ENCODE peak calls at places on chromosomes 2 and 18, in four cellular contexts. D is B cell, Q is HFFc6, K is A549. F is an unnamed sample.
A peak's percentile ranks its signal among the peaks of the same experiment; 100 is the strongest.

GRCh38 chr2:234292205-234292954 is 204.5 kb downstream of the ARL4C start:
- DNase-seq in D (peak; percentile 59), Q (no peak), K (no peak), F (peak; percentile 81)

GRCh38 chr18:62672600-62672999 is 42.7 kb upstream of the PHLPP1 start:
- DNase-seq in D (no peak), Q (no peak), K (no peak), F (no peak)

GRCh38 chr18:45874501-45875184 is 49.2 kb downstream of the SIGLEC15 start:
- DNase-seq in D (peak; percentile 62), Q (no peak), K (no peak), F (peak; percentile 72)

GRCh38 chr2:6637329-6637728 is 228.4 kb downstream of the CMPK2 start:
- DNase-seq in D (no peak), Q (no peak), K (no peak), F (no peak)

GRCh38 chr2:233445152-233445830 is 91.0 kb downstream of the DGKD start:
- DNase-seq in D (no peak), Q (no peak), K (no peak), F (no peak)

GRCh38 chr18:49690307-49690706 is 123.0 kb downstream of the ACAA2 start:
- DNase-seq in D (no peak), Q (peak; percentile 94), K (no peak), F (no peak)

GRCh38 chr2:198283149-198283548 is 478.8 kb downstream of the PLCL1 start:
- DNase-seq in D (no peak), Q (no peak), K (no peak), F (no peak)

GRCh38 chr2:228378696-228379425 is 197.4 kb upstream of the SPHKAP start:
- DNase-seq in D (no peak), Q (no peak), K (no peak), F (no peak)

GRCh38 chr2:42072349-42073118 is 24.7 kb downstream of the PKDCC start:
- DNase-seq in D (no peak), Q (no peak), K (no peak), F (peak; percentile 88)

GRCh38 chr18:35935805-35936204 is 36.7 kb upstream of the RMP24 start:
- DNase-seq in D (no peak), Q (no peak), K (no peak), F (no peak)

GRCh38 chr2:166417669-166418068 is 41.9 kb upstream of the SCN9A start:
- DNase-seq in D (no peak), Q (peak; percentile 46), K (no peak), F (no peak)

GRCh38 chr2:46460241-46460921 is 19.0 kb upstream of the TMEM247 start:
- DNase-seq in D (no peak), Q (no peak), K (no peak), F (no peak)

GRCh38 chr2:186891219-186891621 is 42.2 kb upstream of the ZSWIM2 start:
- DNase-seq in D (no peak), Q (no peak), K (no peak), F (no peak)

GRCh38 chr2:159028776-159029175 is 60.3 kb downstream of the TANC1 start:
- DNase-seq in D (no peak), Q (no peak), K (no peak), F (no peak)

GRCh38 chr18:3452750-3453539 is 3.0 kb downstream of the TGIF1 start:
- DNase-seq in D (no peak), Q (peak; percentile 8), K (no peak), F (no peak)

GRCh38 chr2:232088771-232089170 is 127.3 kb downstream of the DIS3L2 start:
- DNase-seq in D (no peak), Q (no peak), K (no peak), F (no peak)

GRCh38 chr2:174729797-174730529 is 34.3 kb downstream of the CHRNA1 start:
- DNase-seq in D (peak; percentile 25), Q (no peak), K (peak; percentile 43), F (no peak)

GRCh38 chr2:50720695-50721314 is 311.1 kb downstream of the NRXN1 start:
- DNase-seq in D (no peak), Q (no peak), K (no peak), F (no peak)

GRCh38 chr2:31475692-31476091 is 61.1 kb upstream of the XDH start:
- DNase-seq in D (no peak), Q (peak; percentile 90), K (no peak), F (no peak)

GRCh38 chr2:177767768-177768167 is 304.8 kb downstream of the PDE11A start:
- DNase-seq in D (no peak), Q (no peak), K (no peak), F (no peak)

GRCh38 chr2:106882658-106883057 is 3.3 kb downstream of the ST6GAL2 start:
- DNase-seq in D (no peak), Q (no peak), K (peak; percentile 21), F (no peak)

GRCh38 chr2:224816816-224817215 is 100.7 kb upstream of the CCDC195 start:
- DNase-seq in D (no peak), Q (peak; percentile 83), K (peak; percentile 48), F (no peak)

GRCh38 chr18:26821181-26821580 is 44.3 kb downstream of the AQP4 start:
- DNase-seq in D (no peak), Q (no peak), K (no peak), F (no peak)

GRCh38 chr2:183803596-183803995 is 679.4 kb downstream of the NUP35 start:
- DNase-seq in D (no peak), Q (no peak), K (no peak), F (no peak)

GRCh38 chr18:3973191-3973590 is 481.9 kb downstream of the DLGAP1 start:
- DNase-seq in D (no peak), Q (no peak), K (no peak), F (no peak)

DNA sequence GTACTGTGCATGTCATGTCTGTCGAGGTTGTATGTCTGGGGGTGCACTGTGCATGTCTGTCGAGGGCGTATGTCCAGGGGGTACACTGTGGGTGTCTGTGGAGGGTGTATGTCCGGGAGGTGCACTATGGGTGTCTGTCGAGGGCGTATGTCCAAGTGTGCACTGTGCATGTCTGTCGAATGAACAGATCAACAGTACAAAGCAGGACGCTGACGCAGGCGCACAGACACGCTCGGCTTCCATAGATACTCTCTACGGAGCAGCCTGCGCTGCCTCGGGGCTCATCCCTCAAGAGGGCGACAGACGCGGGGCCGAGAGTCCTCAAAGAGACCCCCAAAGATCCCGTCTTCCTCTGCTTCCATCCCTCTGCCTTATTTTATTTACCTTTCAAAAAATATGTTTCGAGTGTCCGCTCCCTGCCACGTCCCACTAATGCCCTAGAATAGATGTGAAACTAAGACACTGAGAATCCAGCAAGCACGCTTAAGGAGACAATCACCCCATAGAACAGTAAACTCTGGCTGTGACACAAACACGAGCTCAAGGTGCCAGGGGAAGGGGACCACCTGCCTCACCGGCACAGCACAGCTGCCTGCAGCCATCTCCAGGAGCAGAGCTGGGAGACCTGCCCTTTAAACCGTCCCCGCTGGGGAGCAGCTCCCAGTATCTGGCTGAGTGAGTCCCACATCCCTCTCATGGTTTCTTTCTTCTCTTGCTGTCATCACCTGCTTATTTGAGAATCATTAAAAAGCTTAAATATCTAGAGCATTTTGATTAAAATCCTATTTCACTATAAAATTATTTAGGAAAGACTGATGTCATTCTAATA is 250.5 kb upstream of the MYT1L start:
- DNase-seq in D (no peak), Q (no peak), K (no peak), F (no peak)
- TF ChIP-seq CTCF in D (no peak), Q (no peak), K (no peak), F (no peak)

GRCh38 chr18:66533693-66534092 is 70.2 kb downstream of the CDH19 start:
- DNase-seq in D (no peak), Q (no peak), K (no peak), F (no peak)
- TF ChIP-seq CTCF in D (no peak), Q (no peak), K (no peak), F (no peak)

GRCh38 chr2:196431957-196432356 is 207.6 kb upstream of the CCDC150 start:
- DNase-seq in D (no peak), Q (no peak), K (peak; percentile 20), F (no peak)
- TF ChIP-seq CTCF in D (no peak), Q (peak; percentile 75), K (peak; percentile 53), F (no peak)

DNA sequence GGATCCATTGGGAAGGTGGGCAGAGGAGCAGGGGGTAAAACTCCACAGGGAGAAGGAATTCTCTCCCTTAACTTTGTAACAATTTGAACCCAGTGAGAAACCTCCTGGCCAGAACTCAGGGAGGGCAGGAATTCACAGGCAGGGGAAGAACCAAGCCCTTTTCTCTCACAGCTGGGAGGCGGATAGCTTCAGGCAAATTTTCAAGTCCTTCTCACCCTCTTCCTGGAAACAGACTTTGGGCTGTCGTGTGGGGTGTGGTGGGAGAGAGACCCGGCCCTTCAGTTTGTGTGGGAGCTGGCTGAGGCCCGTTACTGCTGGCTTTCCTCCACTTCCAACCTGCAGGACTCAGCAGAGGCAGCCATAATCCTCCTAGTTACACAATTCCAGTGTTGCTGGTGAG is 215.9 kb upstream of the SLC35G4 start:
- DNase-seq in D (no peak), Q (no peak), K (no peak), F (no peak)
- TF ChIP-seq CTCF in D (no peak), Q (no peak), K (no peak), F (no peak)

GRCh38 chr2:120624056-120624737 is 111.5 kb upstream of the GLI2 start:
- DNase-seq in D (no peak), Q (no peak), K (no peak), F (no peak)

GRCh38 chr2:120624738-120625446 is 110.8 kb upstream of the GLI2 start:
- DNase-seq in D (no peak), Q (no peak), K (no peak), F (peak; percentile 36)

GRCh38 chr2:120620025-120620793 is 115.5 kb upstream of the GLI2 start:
- DNase-seq in D (no peak), Q (peak; percentile 26), K (no peak), F (no peak)

GRCh38 chr2:120622886-120623753 is 112.5 kb upstream of the GLI2 start:
- DNase-seq in D (no peak), Q (no peak), K (no peak), F (no peak)

DNA sequence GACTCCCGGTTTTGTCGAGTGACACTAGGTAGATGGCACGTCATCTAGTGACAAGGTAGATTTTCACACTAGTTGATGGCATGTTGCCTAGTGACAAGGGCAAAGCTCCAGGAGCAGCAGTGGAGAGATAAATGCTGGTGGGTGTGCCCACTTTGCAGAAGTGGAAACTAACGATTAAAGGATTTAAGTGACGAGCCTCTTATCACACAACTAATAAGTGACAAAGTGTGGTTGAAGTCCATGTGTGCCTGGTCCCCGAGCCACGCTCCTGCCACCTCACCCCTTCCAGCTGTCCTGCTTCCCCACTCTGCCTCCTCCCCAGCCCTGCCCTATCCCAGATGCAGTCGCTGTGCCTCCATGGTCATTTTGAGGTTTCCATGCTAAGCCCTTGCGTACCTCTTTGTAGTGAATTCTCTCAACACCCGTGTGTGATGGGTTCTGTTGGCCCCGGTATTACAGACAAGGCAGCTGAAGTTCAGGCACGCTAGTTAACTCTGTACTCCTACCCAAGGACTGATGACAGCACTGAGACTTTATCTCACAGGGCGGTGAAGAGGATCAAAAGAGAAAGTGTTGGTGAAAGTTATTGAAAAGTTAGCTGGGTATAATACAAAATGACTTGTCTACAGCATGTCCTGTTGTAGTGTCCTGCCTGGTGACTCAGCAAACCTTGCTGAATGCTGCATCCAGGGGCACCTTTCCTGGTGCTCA is 113.4 kb upstream of the GLI2 start:
- DNase-seq in D (no peak), Q (no peak), K (no peak), F (no peak)
- TF ChIP-seq CTCF in D (no peak), Q (no peak), K (no peak), F (no peak)

F was measured in Peyer's patch.